ENCODE peak calls at places on chromosomes 4 and X, in five cellular contexts. V is cardiac muscle cell, I is SJSA1, B is mesendoderm, H is endothelial cell of umbilical vein. P is an unnamed sample. For H3K36me3, the result is how much of the 10 kb centered on the place peaks cover.

GRCh38 chr4:13905543-13905942 is 278.0 kb upstream of the BOD1L1 start:
- DNase-seq in V (peak), I (no peak), B (no peak), H (no peak), P (no peak)

GRCh38 chr4:76219299-76220055 is 5.9 kb upstream of the SCARB2 start:
- DNase-seq in V (peak), I (no peak), B (no peak), H (no peak), P (no peak)

GRCh38 chrX:130081421-130082045 is 28.8 kb downstream of the ELF4 start:
- DNase-seq in V (no peak), I (no peak), B (no peak), H (no peak), P (peak)

GRCh38 chr4:70734168-70734954 is 12.6 kb downstream of the RUFY3 start:
- DNase-seq in V (peak), I (peak), B (no peak), H (peak), P (no peak)

GRCh38 chrX:70171636-70172035 is 5.6 kb upstream of the DGAT2L6 start:
- DNase-seq in V (no peak), I (no peak), B (peak), H (no peak), P (no peak)

GRCh38 chr4:140426610-140427103 is 791 bp downstream of the CLGN start:
- DNase-seq in V (peak), I (no peak), B (peak), H (no peak), P (peak)

GRCh38 chr4:588351-588849 is 12.3 kb upstream of the TMEM271 start:
- DNase-seq in V (no peak), I (no peak), B (no peak), H (no peak), P (peak)

GRCh38 chrX:154074199-154074598 is 23.3 kb downstream of the MECP2 start:
- DNase-seq in V (peak), I (peak), B (peak), H (peak), P (peak)

GRCh38 chr4:145131848-145132247 is 33.7 kb downstream of the ABCE1 start:
- DNase-seq in V (no peak), I (no peak), B (no peak), H (no peak), P (no peak)

GRCh38 chr4:140151700-140152014 is 2.3 kb downstream of the MAML3 start:
- DNase-seq in V (peak), I (peak), B (peak), H (peak), P (peak)

GRCh38 chr4:119841361-119841760 is 212.8 kb upstream of the PDE5A start:
- DNase-seq in V (no peak), I (no peak), B (peak), H (no peak), P (no peak)

GRCh38 chr4:61274286-61274685 is 74.2 kb downstream of the ADGRL3 start:
- DNase-seq in V (no peak), I (no peak), B (no peak), H (no peak), P (no peak)

GRCh38 chr4:74379912-74380311 is 15.0 kb downstream of the EREG start:
- DNase-seq in V (no peak), I (no peak), B (no peak), H (no peak), P (no peak)

GRCh38 chr4:149344436-149344835 is 471.2 kb downstream of the IQCM start:
- DNase-seq in V (peak), I (peak), B (no peak), H (no peak), P (no peak)

GRCh38 chr4:2251795-2252529 is 9.9 kb downstream of the MXD4 start:
- DNase-seq in V (no peak), I (no peak), B (no peak), H (no peak), P (peak)

GRCh38 chr4:145805490-145805889 is 125.5 kb downstream of the C4orf51 start:
- DNase-seq in V (peak), I (peak), B (peak), H (no peak), P (no peak)

GRCh38 chr4:185958094-185958493 is 110.9 kb upstream of the TLR3 start:
- DNase-seq in V (no peak), I (no peak), B (no peak), H (no peak), P (no peak)

GRCh38 chrX:84162401-84162800 is 25.6 kb downstream of the RPS6KA6 start:
- DNase-seq in V (no peak), I (no peak), B (no peak), H (no peak), P (no peak)

GRCh38 chrX:84165716-84166115 is 22.3 kb downstream of the RPS6KA6 start:
- DNase-seq in V (no peak), I (no peak), B (no peak), H (no peak), P (no peak)

GRCh38 chrX:84170931-84171330 is 17.1 kb downstream of the RPS6KA6 start:
- DNase-seq in V (no peak), I (no peak), B (no peak), H (no peak), P (no peak)

GRCh38 chrX:84168574-84168973 is 19.4 kb downstream of the RPS6KA6 start:
- DNase-seq in V (no peak), I (no peak), B (no peak), H (peak), P (no peak)

GRCh38 chrX:84168095-84168494 is 19.9 kb downstream of the RPS6KA6 start:
- DNase-seq in V (no peak), I (no peak), B (no peak), H (peak), P (no peak)
- H3K4me3 ChIP-seq in V (no peak), I (no peak), B (no peak), H (no peak), P (no peak)

GRCh38 chr4:177667687-177668086 is 225.4 kb upstream of the AGA start:
- DNase-seq in V (no peak), I (no peak), B (no peak), H (no peak), P (no peak)

GRCh38 chr4:177673980-177674504 is 231.8 kb upstream of the AGA start:
- DNase-seq in V (no peak), I (no peak), B (peak), H (no peak), P (peak)

GRCh38 chr4:177671387-177671786 is 229.2 kb upstream of the AGA start:
- DNase-seq in V (no peak), I (no peak), B (no peak), H (no peak), P (no peak)

GRCh38 chr4:177671845-177672244 is 229.6 kb upstream of the AGA start:
- DNase-seq in V (no peak), I (no peak), B (no peak), H (no peak), P (no peak)
- H3K36me3 ChIP-seq in V (under half), I (under half), B (under half), H (under half), P (under half)

GRCh38 chrX:47797084-47797483 is 39.6 kb upstream of the ZNF81 start:
- DNase-seq in V (no peak), I (no peak), B (no peak), H (no peak), P (no peak)
- H3K4me3 ChIP-seq in V (no peak), I (no peak), B (no peak), H (no peak), P (no peak)

GRCh38 chr4:82433791-82434190 is 3.4 kb downstream of the ENOPH1 start:
- DNase-seq in V (no peak), I (no peak), B (no peak), H (no peak), P (no peak)
- H3K36me3 ChIP-seq in V (under half), I (under half), B (under half), H (under half), P (under half)

GRCh38 chrX:118742176-118742575 is 14.8 kb downstream of the IL13RA1 start:
- DNase-seq in V (no peak), I (no peak), B (peak), H (no peak), P (no peak)
- H3K4me3 ChIP-seq in V (no peak), I (no peak), B (no peak), H (no peak), P (no peak)

GRCh38 chr4:173017802-173018201 is 150.8 kb upstream of the GALNT7 start:
- DNase-seq in V (no peak), I (no peak), B (no peak), H (no peak), P (no peak)
- H3K36me3 ChIP-seq in V (under half), I (under half), B (under half), H (under half), P (under half)

DNA sequence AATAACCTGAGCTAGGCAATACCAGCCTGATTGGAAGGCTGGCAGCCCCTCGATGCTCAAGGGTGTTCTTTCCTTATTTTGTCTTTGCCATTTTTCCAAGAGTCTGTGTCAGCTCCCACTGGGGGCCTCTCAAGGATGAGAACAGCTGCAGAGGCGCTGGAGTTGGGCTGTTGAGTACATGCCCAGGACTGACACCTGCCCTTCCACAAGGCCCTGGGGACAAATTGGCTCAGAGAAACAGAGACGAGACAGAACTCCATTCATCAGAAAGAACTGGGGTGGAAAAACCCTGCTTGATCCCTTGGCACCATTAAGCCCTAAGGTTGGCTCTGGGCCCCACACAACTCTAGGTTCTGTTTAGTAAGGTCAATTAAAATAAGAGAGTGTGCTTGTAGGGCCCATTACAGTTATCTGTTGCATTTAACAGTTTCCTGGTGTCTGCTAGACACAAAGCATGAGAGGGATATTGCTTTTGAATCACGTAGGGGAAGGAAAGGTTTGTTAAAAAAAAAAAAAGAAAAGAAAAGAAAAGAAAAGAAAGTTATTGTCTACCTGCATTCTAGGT is 63.5 kb downstream of the DCX start:
- DNase-seq in V (no peak), I (no peak), B (no peak), H (no peak), P (no peak)
- H3K4me3 ChIP-seq in V (no peak), I (no peak), B (no peak), H (no peak), P (no peak)

P was measured in H7.